ENCODE peak calls at places on chromosomes 12 and 14, in eight cellular contexts. Z is KG1; X is kidney epithelial cell; Y is activated naive CD4-positive, alpha-beta T cell treated with anti-CD3 and anti-CD28 coated beads, Interleukin-2, amount 50 U/mL, for 72 hours; I is stimulated activated CD4-positive, alpha-beta T cell treated with anti-CD3 and anti-CD28 coated beads, Interleukin-4, amount 100 ng/mL, for 24 hours; F is hippocampal formation; J is DMS153; E is cardiac muscle cell. B is an unnamed sample.
A peak's percentile ranks its signal among the peaks of the same experiment; 100 is the strongest.

GRCh38 chr14:102508774-102509743 is 517 bp downstream of the ANKRD9 start:
- DNase-seq in F (no peak), I (no peak), X (no peak), J (no peak), Z (no peak), Y (peak; percentile 32), E (peak; percentile 45), B (no peak)

GRCh38 chr12:65656904-65657351 is 167.4 kb upstream of the HMGA2 start:
- DNase-seq in I (peak; percentile 15), X (peak; percentile 95), Z (peak; percentile 26), F (no peak), E (peak; percentile 82), J (no peak), Y (peak; percentile 26), B (peak; percentile 97)

GRCh38 chr14:33545696-33546095 is 405.2 kb downstream of the EGLN3 start:
- DNase-seq in Y (no peak), I (no peak), J (no peak), X (no peak), Z (no peak), E (no peak), F (no peak), B (no peak)

GRCh38 chr12:80781313-80781712 is 64.6 kb downstream of the MYF5 start:
- DNase-seq in X (no peak), I (no peak), Z (no peak), E (no peak), J (no peak), Y (no peak), F (no peak), B (no peak)

GRCh38 chr12:64610660-64611429 is 550 bp downstream of the RASSF3 start:
- DNase-seq in E (peak; percentile 72), Y (peak; percentile 70), J (peak; percentile 22), Z (no peak), I (peak; percentile 65), X (no peak), F (peak; percentile 34), B (no peak)

GRCh38 chr12:68482660-68483059 is 128.0 kb upstream of the RAP1B start:
- DNase-seq in Y (no peak), X (no peak), Z (no peak), E (no peak), F (no peak), I (no peak), J (no peak), B (no peak)

GRCh38 chr12:6961278-6961694 is 9.2 kb downstream of the PHB2 start:
- DNase-seq in F (no peak), J (peak; percentile 32), Y (peak; percentile 78), E (peak; percentile 62), X (no peak), I (peak; percentile 95), Z (no peak), B (no peak)

GRCh38 chr12:14774944-14775651 is 28.2 kb downstream of the WBP11 start:
- DNase-seq in J (no peak), I (peak; percentile 22), E (peak; percentile 70), X (no peak), Z (no peak), Y (peak; percentile 28), F (no peak), B (no peak)

GRCh38 chr14:20630340-20631022 is 11.0 kb downstream of the OR6S1 start:
- DNase-seq in F (peak; percentile 7), I (peak; percentile 49), Y (no peak), Z (peak; percentile 88), E (peak; percentile 41), J (no peak), X (no peak), B (peak; percentile 84)

GRCh38 chr12:105330283-105330937 is at the start of gene C12orf75:
- DNase-seq in Y (peak; percentile 90), Z (peak; percentile 88), F (peak; percentile 59), X (no peak), J (peak; percentile 66), E (peak; percentile 67), I (peak; percentile 84), B (peak; percentile 54)

GRCh38 chr14:96194657-96195431 is 9.8 kb upstream of the BDKRB2 start:
- DNase-seq in J (no peak), Z (no peak), E (no peak), X (no peak), F (no peak), I (no peak), Y (no peak), B (no peak)

GRCh38 chr14:36856095-36856878 is 194.6 kb downstream of the PAX9 start:
- DNase-seq in Z (no peak), X (no peak), E (no peak), Y (no peak), J (peak; percentile 96), I (no peak), F (no peak), B (no peak)

GRCh38 chr12:25962932-25963525 is 4.5 kb downstream of the RASSF8 start:
- DNase-seq in Y (no peak), J (no peak), X (no peak), Z (no peak), F (no peak), E (peak; percentile 51), I (no peak), B (no peak)

GRCh38 chr14:89351364-89351957 is 65.6 kb downstream of the FOXN3 start:
- DNase-seq in X (no peak), Z (peak; percentile 74), I (no peak), Y (no peak), E (peak; percentile 62), J (no peak), F (no peak), B (no peak)

GRCh38 chr12:104784592-104784991 is 173.5 kb downstream of the SLC41A2 start:
- DNase-seq in Z (no peak), J (no peak), E (peak; percentile 21), X (no peak), Y (no peak), I (no peak), F (no peak), B (no peak)

GRCh38 chr12:95182868-95183415 is 34.3 kb downstream of the FGD6 start:
- DNase-seq in J (no peak), F (no peak), Y (no peak), X (no peak), E (peak; percentile 76), I (peak; percentile 6), Z (no peak), B (peak; percentile 92)

GRCh38 chr12:107091989-107092641 is 1.2 kb downstream of the CRY1 start:
- DNase-seq in X (peak; percentile 88), F (no peak), J (peak; percentile 63), Y (peak; percentile 14), I (peak; percentile 35), Z (peak; percentile 87), E (peak; percentile 96), B (peak; percentile 96)

GRCh38 chr12:59453461-59453860 is 142.4 kb upstream of the SLC16A7 start:
- DNase-seq in Y (no peak), X (no peak), Z (no peak), F (no peak), I (no peak), J (no peak), E (no peak), B (no peak)

GRCh38 chr14:104442611-104443390 is 136.8 kb upstream of the C14orf180 start:
- DNase-seq in X (no peak), I (peak; percentile 2), Y (no peak), E (no peak), F (no peak), J (no peak), Z (no peak), B (no peak)

GRCh38 chr12:95385646-95386045 is 88.3 kb upstream of the METAP2 start:
- DNase-seq in J (no peak), E (peak; percentile 70), I (no peak), F (no peak), Z (no peak), X (no peak), Y (no peak), B (no peak)

GRCh38 chr12:29961231-29961630 is 177.5 kb upstream of the TMTC1 start:
- DNase-seq in I (no peak), J (no peak), F (no peak), X (peak; percentile 16), Z (no peak), Y (no peak), E (peak; percentile 7), B (no peak)

GRCh38 chr12:124720687-124721500 is 142.8 kb downstream of the SCARB1 start:
- DNase-seq in I (no peak), E (peak; percentile 74), Z (no peak), F (peak; percentile 22), X (peak; percentile 80), J (peak; percentile 97), Y (no peak), B (no peak)

GRCh38 chr14:32639208-32639607 is 299.5 kb upstream of the NPAS3 start:
- DNase-seq in F (no peak), I (no peak), J (no peak), X (no peak), E (no peak), Z (no peak), Y (no peak), B (no peak)

GRCh38 chr12:29066061-29066588 is 83.0 kb upstream of the FAR2 start:
- DNase-seq in Z (no peak), I (no peak), Y (peak; percentile 29), J (no peak), E (peak; percentile 82), F (peak; percentile 85), X (no peak), B (peak; percentile 40)